ENCODE peak calls at places on chromosomes 2 and 18, in nine cellular contexts. S, E, J, L, A, D, Z, N and G are unnamed samples.

GRCh38 chr2:147483293-147483669 is 361.5 kb upstream of the ACVR2A start:
- ATAC-seq in D (no peak), S (no peak), N (no peak), Z (no peak), L (no peak), J (no peak), A (no peak), E (no peak), G (no peak)

GRCh38 chr2:57204364-57204763 is 842.2 kb upstream of the VRK2 start:
- ATAC-seq in D (no peak), S (no peak), N (no peak), E (no peak), Z (no peak), A (no peak), J (no peak), L (no peak), G (no peak)

GRCh38 chr2:16654775-16655456 is 10.7 kb downstream of the CYRIA start:
- ATAC-seq in N (no peak), A (no peak), Z (peak; percentile 15), J (peak; percentile 50), D (no peak), S (no peak), E (peak; percentile 45), L (no peak), G (no peak)

GRCh38 chr18:33761363-33761762 is 183.3 kb downstream of the ASXL3 start:
- ATAC-seq in S (peak; percentile 75), Z (no peak), N (no peak), J (peak; percentile 57), E (no peak), D (no peak), L (no peak), A (peak; percentile 82), G (no peak)

GRCh38 chr2:126399001-126399400 is 257.0 kb upstream of the GYPC start:
- ATAC-seq in D (no peak), Z (no peak), L (no peak), E (no peak), N (no peak), J (peak; percentile 18), S (no peak), A (no peak), G (no peak)

GRCh38 chr2:120720746-120721145 is 14.9 kb upstream of the GLI2 start:
- ATAC-seq in Z (no peak), E (no peak), A (no peak), J (no peak), D (no peak), L (no peak), N (no peak), S (no peak), G (no peak)

GRCh38 chr2:70546885-70547284 is 6.7 kb downstream of the TGFA start:
- ATAC-seq in S (no peak), N (no peak), D (no peak), J (no peak), A (no peak), Z (no peak), L (no peak), E (no peak), G (no peak)

GRCh38 chr2:65620524-65620923 is 188.1 kb upstream of the SPRED2 start:
- ATAC-seq in A (no peak), N (no peak), L (no peak), Z (no peak), S (no peak), J (no peak), D (no peak), E (no peak), G (no peak)

GRCh38 chr2:196075196-196075595 is 6.6 kb upstream of the DNAH7 start:
- ATAC-seq in S (no peak), J (no peak), D (no peak), Z (no peak), L (no peak), N (no peak), A (no peak), E (no peak), G (no peak)

GRCh38 chr2:64913357-64913869 is 75.8 kb upstream of the SLC1A4 start:
- ATAC-seq in Z (no peak), A (peak; percentile 34), N (peak; percentile 48), S (no peak), E (no peak), L (peak; percentile 80), J (no peak), D (no peak), G (no peak)

GRCh38 chr2:97718051-97718882 is 4.9 kb downstream of the ZAP70 start:
- ATAC-seq in S (no peak), J (peak; percentile 79), N (no peak), Z (no peak), E (peak; percentile 76), D (peak; percentile 32), L (peak; percentile 20), A (no peak), G (no peak)

GRCh38 chr18:58299936-58300335 is 255.9 kb downstream of the NEDD4L start:
- ATAC-seq in L (no peak), Z (no peak), E (no peak), J (no peak), D (no peak), S (no peak), N (no peak), A (no peak), G (no peak)

GRCh38 chr2:236503583-236503982 is 66.0 kb upstream of the ACKR3 start:
- ATAC-seq in J (no peak), D (no peak), Z (no peak), E (no peak), S (no peak), L (no peak), A (no peak), N (no peak), G (no peak)

GRCh38 chr2:47016172-47016913 is 100.7 kb upstream of the MCFD2 start:
- ATAC-seq in S (peak; percentile 94), E (no peak), J (no peak), Z (peak; percentile 86), A (peak; percentile 83), N (peak; percentile 79), D (peak; percentile 42), L (peak; percentile 85), G (peak; percentile 67)
- TF ChIP-seq CTCF in S (peak; percentile 48), E (no peak), J (no peak), Z (no peak), A (no peak), N (no peak), D (no peak), L (no peak), G (no peak)

DNA sequence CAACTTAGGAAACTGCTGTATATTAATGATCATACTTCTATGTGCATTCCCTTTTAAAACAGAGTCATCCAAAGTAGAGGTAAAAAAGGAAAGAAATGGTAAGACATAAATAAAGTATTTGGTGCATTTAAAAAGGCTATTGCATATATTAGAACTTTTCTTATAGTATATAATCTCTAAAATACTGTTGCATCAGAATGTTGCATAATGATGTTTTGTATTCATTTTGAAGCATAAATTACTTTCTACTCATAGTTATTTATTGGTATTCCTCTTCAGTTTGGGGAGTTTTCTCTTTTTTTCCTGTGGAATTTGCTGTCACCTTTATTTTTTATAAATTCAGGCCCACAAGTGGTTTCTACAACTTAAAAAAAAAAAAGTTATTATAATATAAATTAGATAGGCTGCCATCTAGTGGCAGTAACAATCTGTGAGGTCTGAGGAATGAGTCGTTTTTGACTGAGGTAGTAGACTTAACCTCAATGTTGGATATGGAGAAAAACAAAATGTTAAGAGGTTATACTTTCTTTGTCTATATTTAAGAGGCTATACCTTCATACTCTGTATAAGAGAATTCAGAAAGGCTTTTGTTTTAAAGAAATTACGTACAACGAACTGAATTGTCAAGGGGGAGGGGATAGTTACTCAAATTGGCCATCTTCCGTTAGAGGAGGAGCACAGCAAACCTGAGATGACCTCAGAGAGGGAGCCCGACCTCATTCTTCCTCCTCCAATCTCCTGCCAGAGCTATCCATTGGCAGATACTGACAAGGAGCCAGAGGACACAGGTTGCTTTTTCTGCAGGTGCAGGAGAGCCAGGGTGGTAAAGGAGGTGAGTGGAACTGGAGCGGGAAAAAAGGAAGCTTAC is 23.8 kb downstream of the ANKAR start:
- ATAC-seq in A (peak; percentile 76), N (peak; percentile 77), D (no peak), Z (peak; percentile 65), J (peak; percentile 88), E (peak; percentile 76), S (peak; percentile 57), L (peak; percentile 95), G (peak; percentile 43)
- TF ChIP-seq CTCF in A (peak; percentile 70), N (peak; percentile 80), D (peak; percentile 11), Z (peak; percentile 76), J (peak; percentile 37), E (peak; percentile 89), S (peak; percentile 53), L (peak; percentile 42), G (peak; percentile 60)

GRCh38 chr2:46300406-46300832 is 3.2 kb downstream of the EPAS1 start:
- ATAC-seq in E (no peak), Z (no peak), A (no peak), N (no peak), L (no peak), J (no peak), D (no peak), S (no peak), G (no peak)
- TF ChIP-seq CTCF in E (no peak), Z (no peak), A (no peak), N (no peak), L (no peak), J (no peak), D (no peak), S (no peak), G (no peak)

GRCh38 chr2:101897301-101897700 is 94.5 kb upstream of the IL1R2 start:
- ATAC-seq in L (no peak), E (no peak), J (no peak), S (no peak), D (no peak), A (no peak), N (no peak), Z (no peak), G (no peak)

GRCh38 chr2:101895819-101896322 is 95.9 kb upstream of the IL1R2 start:
- ATAC-seq in L (no peak), Z (no peak), N (no peak), E (no peak), J (no peak), S (no peak), D (no peak), A (no peak), G (no peak)

GRCh38 chr2:101892377-101892776 is 99.4 kb upstream of the IL1R2 start:
- ATAC-seq in A (no peak), S (no peak), L (no peak), E (no peak), N (no peak), J (peak; percentile 95), Z (no peak), D (no peak), G (no peak)

GRCh38 chr2:101895039-101895438 is 96.7 kb upstream of the IL1R2 start:
- ATAC-seq in L (no peak), N (no peak), Z (no peak), S (no peak), J (no peak), E (no peak), A (no peak), D (no peak), G (no peak)

GRCh38 chr2:101893676-101894381 is 97.9 kb upstream of the IL1R2 start:
- ATAC-seq in Z (no peak), N (no peak), J (no peak), L (no peak), S (peak; percentile 44), D (no peak), E (no peak), A (no peak), G (peak; percentile 41)
- TF ChIP-seq CTCF in Z (no peak), N (no peak), J (no peak), L (no peak), S (no peak), D (no peak), E (no peak), A (no peak), G (no peak)